ENCODE peak calls at places on chromosomes 11 and 22, in ten cellular contexts. D is transverse colon, S is GM23338, L is endothelial cell of umbilical vein, U is K562, Y is HCT116, G is stomach, O is GM12878, J is suprapubic skin, E is spleen. B is an unnamed sample.

GRCh38 chr11:71438650-71439049 is 9.5 kb downstream of the DHCR7 start:
- DNase-seq in D (no peak), S (no peak), L (no peak), U (no peak), Y (no peak), G (no peak), O (no peak), J (peak), E (no peak), B (no peak)

GRCh38 chr11:39021542-39021941 is 2423.5 kb upstream of the RAG2 start:
- DNase-seq in D (no peak), S (no peak), L (no peak), U (no peak), Y (no peak), G (no peak), O (no peak), J (no peak), E (no peak), B (no peak)

GRCh38 chr22:44329179-44329796 is 16.5 kb upstream of the SHISAL1 start:
- DNase-seq in D (peak), S (no peak), L (no peak), U (no peak), Y (no peak), G (no peak), O (peak), J (no peak), E (no peak), B (no peak)

GRCh38 chr11:35077709-35078695 is 61.0 kb upstream of the CD44 start:
- DNase-seq in D (no peak), S (no peak), L (peak), U (no peak), Y (peak), G (no peak), O (peak), J (no peak), E (no peak), B (no peak)

GRCh38 chr11:278001-278951 is at the start of gene NLRP6:
- DNase-seq in D (no peak), S (no peak), L (no peak), U (no peak), Y (no peak), G (no peak), O (no peak), J (no peak), E (peak), B (no peak)

GRCh38 chr22:30289980-30290313 is 642 bp upstream of the CASTOR1 start:
- DNase-seq in D (no peak), S (peak), L (no peak), U (no peak), Y (no peak), G (no peak), O (no peak), J (no peak), E (no peak), B (no peak)

GRCh38 chr22:29700949-29701927 is 18.6 kb upstream of the CABP7 start:
- DNase-seq in D (peak), S (peak), L (peak), U (peak), Y (peak), G (no peak), O (no peak), J (peak), E (no peak), B (no peak)

GRCh38 chr22:20576445-20576816 is 69.0 kb downstream of the MED15 start:
- DNase-seq in D (no peak), S (no peak), L (no peak), U (no peak), Y (no peak), G (no peak), O (no peak), J (no peak), E (peak), B (no peak)

GRCh38 chr22:44622685-44623084 is 79.3 kb upstream of the PRR5 start:
- DNase-seq in D (no peak), S (no peak), L (no peak), U (no peak), Y (no peak), G (no peak), O (no peak), J (no peak), E (peak), B (no peak)

GRCh38 chr11:17171916-17172315 is 35.9 kb downstream of the PIK3C2A start:
- DNase-seq in D (no peak), S (no peak), L (no peak), U (no peak), Y (no peak), G (no peak), O (no peak), J (no peak), E (no peak), B (no peak)

GRCh38 chr11:79440451-79441158 is at the start of gene TENM4:
- DNase-seq in D (peak), S (peak), L (peak), U (no peak), Y (no peak), G (peak), O (no peak), J (peak), E (peak), B (peak)

GRCh38 chr22:47159592-47159991 is 397.1 kb downstream of the TBC1D22A start:
- DNase-seq in D (no peak), S (no peak), L (no peak), U (no peak), Y (no peak), G (no peak), O (no peak), J (peak), E (peak), B (no peak)

GRCh38 chr11:537622-538430 is 499 bp downstream of the LRRC56 start:
- DNase-seq in D (no peak), S (no peak), L (no peak), U (no peak), Y (no peak), G (no peak), O (no peak), J (peak), E (no peak), B (no peak)

GRCh38 chr11:93775289-93775688 is 8.8 kb upstream of the MED17 start:
- DNase-seq in D (no peak), S (peak), L (peak), U (peak), Y (peak), G (no peak), O (no peak), J (no peak), E (no peak), B (no peak)

GRCh38 chr11:116109228-116109627 is 605.0 kb upstream of the CADM1 start:
- DNase-seq in D (no peak), S (no peak), L (no peak), U (peak), Y (peak), G (no peak), O (no peak), J (no peak), E (no peak), B (no peak)

GRCh38 chr11:129366737-129367597 is 8.7 kb upstream of the BARX2 start:
- DNase-seq in D (no peak), S (no peak), L (no peak), U (no peak), Y (no peak), G (no peak), O (no peak), J (no peak), E (no peak), B (no peak)

GRCh38 chr11:111840143-111840542 is 31.2 kb downstream of the ALG9 start:
- DNase-seq in D (no peak), S (peak), L (no peak), U (no peak), Y (no peak), G (no peak), O (no peak), J (no peak), E (no peak), B (no peak)

GRCh38 chr11:45847908-45848316 is 637 bp downstream of the CRY2 start:
- DNase-seq in D (peak), S (peak), L (peak), U (peak), Y (no peak), G (peak), O (no peak), J (peak), E (peak), B (peak)

GRCh38 chr11:72751293-72752087 is 718 bp downstream of the ARAP1 start:
- DNase-seq in D (peak), S (peak), L (no peak), U (peak), Y (no peak), G (no peak), O (no peak), J (no peak), E (peak), B (no peak)

GRCh38 chr11:130426223-130427048 is 2.0 kb downstream of the ADAMTS8 start:
- DNase-seq in D (no peak), S (no peak), L (no peak), U (no peak), Y (no peak), G (no peak), O (no peak), J (no peak), E (no peak), B (no peak)

DNA sequence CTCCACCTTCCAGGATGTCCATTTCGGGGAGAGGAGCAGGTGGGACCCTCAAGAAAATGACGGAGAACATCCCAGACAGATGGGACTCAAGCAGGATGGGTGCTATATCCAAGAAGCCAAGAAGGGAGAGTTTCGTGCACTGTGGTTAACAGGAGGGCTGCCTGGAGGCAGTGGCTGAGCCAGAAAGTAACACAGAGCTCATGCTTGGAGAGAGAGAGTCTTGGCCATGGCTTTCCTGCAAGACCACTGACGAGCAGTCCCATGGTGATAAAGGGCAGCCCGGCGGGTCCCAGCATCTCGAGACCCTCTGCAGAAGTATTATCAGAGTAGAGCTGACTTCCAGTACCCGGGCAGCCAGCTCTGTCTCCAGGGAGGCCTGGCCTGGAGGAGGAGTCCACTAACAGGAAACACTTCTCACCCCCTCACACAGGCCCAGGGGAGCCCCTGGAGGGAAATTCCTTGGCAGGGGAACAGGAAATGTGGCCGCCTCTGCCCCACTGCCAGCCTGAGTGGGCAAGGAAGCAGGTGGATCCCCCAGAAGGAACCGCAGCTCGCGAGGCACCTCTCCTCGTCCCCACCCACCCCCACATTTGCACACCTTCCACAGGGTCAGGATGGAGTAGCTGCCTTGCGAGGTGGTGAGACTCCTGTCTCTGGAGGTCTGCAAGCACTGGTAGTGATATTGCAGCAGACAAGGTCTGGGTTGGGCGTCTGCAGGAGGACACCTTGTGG is 32.2 kb downstream of the CYTH4 start:
- DNase-seq in D (no peak), S (no peak), L (peak), U (no peak), Y (no peak), G (no peak), O (no peak), J (no peak), E (peak), B (no peak)
- TF ChIP-seq POLR2AphosphoS5 in D (no peak), S (no peak), L (no peak), U (no peak), Y (no peak), G (no peak), O (no peak), J (no peak), E (peak), B (no peak)

DNA sequence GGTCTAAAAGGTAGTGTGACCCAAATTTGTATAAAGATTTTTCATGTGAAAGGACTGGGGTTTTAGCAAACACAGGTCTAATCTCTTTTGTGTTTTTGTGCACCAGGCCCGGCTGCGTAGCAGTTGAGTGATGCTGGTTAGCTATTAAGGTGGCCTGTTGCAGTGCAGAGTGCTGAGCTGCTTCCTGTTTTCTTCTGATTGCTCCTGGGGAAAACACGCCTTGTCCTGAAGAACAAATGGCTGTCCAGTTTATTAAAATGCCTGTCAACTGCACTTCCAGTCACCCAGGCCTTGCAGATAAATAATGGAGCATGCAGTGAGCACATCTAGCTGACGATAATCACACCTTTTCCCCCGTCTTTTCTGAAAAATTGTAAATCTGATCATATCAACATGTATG is 1.8 kb downstream of the SRSF8 start:
- DNase-seq in D (peak), S (peak), L (peak), U (no peak), Y (peak), G (peak), O (peak), J (peak), E (peak), B (peak)
- H3K27ac ChIP-seq in D (peak), S (no peak), L (peak), U (peak), Y (peak), G (peak), O (peak), J (peak), E (peak), B (peak)

GRCh38 chr11:27285761-27286160 is 77.3 kb downstream of the CCDC34 start:
- DNase-seq in D (no peak), S (no peak), L (no peak), U (no peak), Y (no peak), G (no peak), O (no peak), J (no peak), E (no peak), B (no peak)
- TF ChIP-seq CTCF in D (no peak), S (no peak), L (no peak), U (no peak), Y (no peak), G (no peak), O (no peak), J (no peak), E (no peak), B (no peak)

DNA sequence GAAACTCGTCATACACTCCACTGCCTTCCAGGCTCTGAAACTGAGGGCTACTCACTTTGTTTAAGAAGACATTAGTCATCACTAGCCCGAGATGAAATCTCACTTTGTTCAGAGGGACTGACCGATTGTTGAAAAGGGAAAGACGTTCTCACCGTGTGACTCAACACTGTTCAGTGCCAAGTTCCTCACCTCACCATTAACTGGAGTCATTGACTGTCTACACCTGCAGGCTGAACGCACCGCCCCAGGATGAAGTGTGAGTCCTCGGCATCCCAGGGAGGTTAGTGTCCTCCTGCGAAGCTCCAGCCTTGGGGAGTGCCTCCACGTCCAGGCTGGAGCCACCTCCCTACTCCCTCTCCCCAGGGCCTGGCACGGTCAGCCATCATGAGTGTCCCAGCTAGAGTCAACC is 30.4 kb downstream of the FADD start:
- DNase-seq in D (peak), S (no peak), L (peak), U (peak), Y (peak), G (peak), O (no peak), J (no peak), E (no peak), B (no peak)
- TF ChIP-seq POLR2AphosphoS5 in D (no peak), S (no peak), L (peak), U (no peak), Y (peak), G (no peak), O (no peak), J (no peak), E (no peak), B (no peak)

GRCh38 chr11:8765294-8765693 is 82.7 kb downstream of the RPL27A start:
- DNase-seq in D (no peak), S (no peak), L (peak), U (no peak), Y (no peak), G (no peak), O (no peak), J (no peak), E (no peak), B (no peak)
- H3K27ac ChIP-seq in D (peak), S (no peak), L (no peak), U (no peak), Y (no peak), G (peak), O (no peak), J (no peak), E (no peak), B (no peak)

GRCh38 chr11:11545285-11546275 is 76.2 kb downstream of the GALNT18 start:
- DNase-seq in D (no peak), S (peak), L (no peak), U (no peak), Y (no peak), G (no peak), O (no peak), J (no peak), E (no peak), B (no peak)
- TF ChIP-seq CTCF in D (no peak), S (no peak), L (no peak), U (no peak), Y (no peak), G (no peak), O (no peak), J (no peak), E (no peak), B (no peak)

GRCh38 chr22:38315801-38316339 is 1.4 kb downstream of the CSNK1E start:
- DNase-seq in D (no peak), S (no peak), L (no peak), U (no peak), Y (no peak), G (no peak), O (no peak), J (no peak), E (peak), B (no peak)

GRCh38 chr22:38317237-38317994 is at the start of gene CSNK1E:
- DNase-seq in D (peak), S (peak), L (peak), U (peak), Y (no peak), G (peak), O (no peak), J (peak), E (peak), B (peak)

GRCh38 chr22:38314992-38315800 is 2.0 kb downstream of the CSNK1E start:
- DNase-seq in D (peak), S (no peak), L (peak), U (no peak), Y (no peak), G (peak), O (no peak), J (no peak), E (peak), B (peak)

GRCh38 chr22:38317995-38318715 is 922 bp upstream of the CSNK1E start:
- DNase-seq in D (peak), S (no peak), L (peak), U (peak), Y (peak), G (peak), O (no peak), J (peak), E (no peak), B (peak)

DNA sequence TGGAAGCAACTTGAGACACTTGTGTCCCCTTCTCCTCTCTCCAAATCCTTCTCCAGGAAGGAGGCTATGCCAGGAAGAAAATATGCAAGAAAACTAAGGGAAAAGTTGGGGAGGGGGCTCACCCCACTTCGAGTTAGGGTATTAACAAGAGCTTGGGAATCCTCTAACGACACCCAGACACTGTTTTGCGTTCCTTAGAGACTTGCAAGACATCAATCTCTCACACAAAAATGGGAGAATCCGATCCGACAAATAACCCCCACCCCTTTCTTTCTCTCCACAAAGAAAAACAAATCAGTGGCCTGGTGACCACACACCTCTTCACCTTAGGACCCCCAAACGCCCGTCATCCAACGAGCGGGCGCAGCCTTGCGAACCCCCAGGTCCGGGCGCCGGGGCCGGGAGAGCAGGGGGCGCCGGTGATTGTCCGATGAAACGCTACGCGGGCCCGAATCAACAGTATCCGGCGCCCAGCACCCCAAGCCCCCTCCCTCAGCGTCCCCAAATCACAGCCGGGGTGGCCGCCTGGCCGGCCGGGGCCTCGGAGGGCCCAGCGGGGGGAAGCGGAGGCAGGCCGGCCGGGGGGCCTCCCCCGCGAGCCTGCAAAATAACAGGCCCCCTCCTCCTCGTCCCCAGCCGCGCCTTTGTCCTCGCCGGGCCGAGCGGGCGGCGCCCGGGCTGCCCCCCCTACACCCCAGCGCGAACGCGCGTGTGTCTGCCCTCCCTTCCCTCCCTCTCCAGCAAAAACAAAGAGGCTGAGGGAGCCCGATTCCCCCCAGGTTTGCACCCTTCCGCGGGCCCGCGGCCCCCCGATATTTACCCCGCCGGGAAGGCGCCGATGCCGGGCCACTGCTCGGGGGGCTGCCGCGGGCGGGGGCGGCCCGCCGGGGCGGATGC is 645 bp downstream of the CSNK1E start:
- DNase-seq in D (peak), S (peak), L (peak), U (peak), Y (no peak), G (peak), O (no peak), J (no peak), E (peak), B (peak)
- TF ChIP-seq POLR2AphosphoS5 in D (peak), S (peak), L (peak), U (no peak), Y (no peak), G (no peak), O (peak), J (no peak), E (no peak), B (peak)

GRCh38 chr22:31630331-31631329 is 31.4 kb downstream of the PISD start:
- DNase-seq in D (peak), S (peak), L (peak), U (peak), Y (no peak), G (peak), O (no peak), J (peak), E (peak), B (peak)

GRCh38 chr22:31628362-31628761 is 33.7 kb downstream of the PISD start:
- DNase-seq in D (no peak), S (no peak), L (no peak), U (no peak), Y (no peak), G (no peak), O (no peak), J (no peak), E (no peak), B (no peak)

GRCh38 chr22:31628969-31629723 is 32.9 kb downstream of the PISD start:
- DNase-seq in D (no peak), S (no peak), L (no peak), U (peak), Y (no peak), G (no peak), O (no peak), J (no peak), E (peak), B (no peak)

GRCh38 chr22:31629741-31630184 is 32.3 kb downstream of the PISD start:
- DNase-seq in D (no peak), S (peak), L (no peak), U (no peak), Y (no peak), G (no peak), O (no peak), J (no peak), E (peak), B (no peak)

GRCh38 chr22:31631381-31631780 is 30.6 kb downstream of the PISD start:
- DNase-seq in D (no peak), S (no peak), L (no peak), U (no peak), Y (no peak), G (no peak), O (no peak), J (no peak), E (peak), B (no peak)
- H3K27ac ChIP-seq in D (peak), S (peak), L (peak), U (peak), Y (peak), G (peak), O (peak), J (peak), E (peak), B (peak)

B was measured in prostate gland.